ENCODE peak calls at places on chromosomes 7 and 10, in ten cellular contexts. W is GM20000; Z is T follicular helper cell; O is A549; E is AG20443; L is stimulated activated CD8-positive, alpha-beta memory T cell treated with anti-CD3 and anti-CD28 coated beads, Interleukin-2, amount 100 ng/mL, for 1 hour; R is GM10248; P is stimulated activated CD4-positive, alpha-beta T cell treated with anti-CD3 and anti-CD28 coated beads, TNF-alpha, amount 100 ng/mL, for 48 hours; Q is amniotic stem cell; N is GM04503. X is an unnamed sample.
A peak's percentile ranks its signal among the peaks of the same experiment; 100 is the strongest.

GRCh38 chr10:126638542-126638941 is 32.0 kb downstream of the C10orf90 start:
- DNase-seq in W (no peak), Z (no peak), O (no peak), E (no peak), L (no peak), R (no peak), P (no peak), Q (no peak), N (no peak), X (no peak)

GRCh38 chr10:42952358-42952757 is 124.5 kb upstream of the RET start:
- DNase-seq in W (no peak), Z (no peak), O (no peak), E (peak; percentile 63), L (no peak), R (no peak), P (no peak), Q (no peak), N (no peak), X (peak; percentile 53)

GRCh38 chr10:68221196-68221595 is 10.7 kb downstream of the ATOH7 start:
- DNase-seq in W (no peak), Z (no peak), O (no peak), E (no peak), L (no peak), R (no peak), P (no peak), Q (no peak), N (no peak), X (no peak)

GRCh38 chr7:36300696-36301350 is 88.8 kb upstream of the ANLN start:
- DNase-seq in W (no peak), Z (no peak), O (no peak), E (no peak), L (no peak), R (no peak), P (no peak), Q (no peak), N (no peak), X (peak; percentile 73)

GRCh38 chr7:22300839-22301238 is 56.1 kb downstream of the RAPGEF5 start:
- DNase-seq in W (no peak), Z (no peak), O (no peak), E (no peak), L (no peak), R (no peak), P (no peak), Q (no peak), N (no peak), X (no peak)

GRCh38 chr7:152076940-152077933 is 51.8 kb downstream of the GALNT11 start:
- DNase-seq in W (no peak), Z (no peak), O (no peak), E (no peak), L (no peak), R (no peak), P (no peak), Q (no peak), N (no peak), X (no peak)

GRCh38 chr7:2587134-2587533 is 28.4 kb downstream of the IQCE start:
- DNase-seq in W (no peak), Z (no peak), O (no peak), E (no peak), L (no peak), R (no peak), P (no peak), Q (no peak), N (no peak), X (no peak)

GRCh38 chr7:151725844-151726770 is 150.8 kb downstream of the PRKAG2 start:
- DNase-seq in W (no peak), Z (no peak), O (no peak), E (no peak), L (no peak), R (no peak), P (no peak), Q (no peak), N (no peak), X (no peak)

GRCh38 chr7:140653319-140654108 is 12.9 kb upstream of the DENND2A start:
- DNase-seq in W (peak; percentile 54), Z (no peak), O (peak; percentile 81), E (peak; percentile 86), L (no peak), R (peak; percentile 49), P (no peak), Q (peak; percentile 74), N (peak; percentile 44), X (no peak)

GRCh38 chr7:127786184-127786583 is 134.2 kb downstream of the SND1 start:
- DNase-seq in W (no peak), Z (no peak), O (no peak), E (no peak), L (no peak), R (no peak), P (no peak), Q (no peak), N (no peak), X (no peak)

GRCh38 chr7:132861940-132862554 is 219.8 kb downstream of the CHCHD3 start:
- DNase-seq in W (no peak), Z (no peak), O (no peak), E (no peak), L (no peak), R (no peak), P (no peak), Q (no peak), N (no peak), X (no peak)

GRCh38 chr7:157404845-157405481 is 68.2 kb downstream of the DNAJB6 start:
- DNase-seq in W (no peak), Z (no peak), O (peak; percentile 71), E (peak; percentile 73), L (no peak), R (no peak), P (peak; percentile 23), Q (peak; percentile 81), N (peak; percentile 73), X (peak; percentile 76)

GRCh38 chr10:92242910-92243671 is 47.8 kb downstream of the CPEB3 start:
- DNase-seq in W (peak; percentile 52), Z (peak; percentile 9), O (no peak), E (peak; percentile 71), L (no peak), R (peak; percentile 42), P (no peak), Q (peak; percentile 22), N (no peak), X (peak; percentile 69)

GRCh38 chr10:122984708-122985107 is 4.5 kb downstream of the PSTK start:
- DNase-seq in W (no peak), Z (no peak), O (no peak), E (no peak), L (no peak), R (no peak), P (no peak), Q (no peak), N (no peak), X (no peak)

GRCh38 chr10:58919927-58920654 is 256.4 kb upstream of the PHYHIPL start:
- DNase-seq in W (no peak), Z (no peak), O (peak; percentile 68), E (peak; percentile 58), L (no peak), R (no peak), P (no peak), Q (peak; percentile 23), N (peak; percentile 85), X (no peak)

GRCh38 chr7:128904381-128905197 is 5.9 kb downstream of the KCP start:
- DNase-seq in W (peak; percentile 88), Z (no peak), O (peak; percentile 60), E (peak; percentile 73), L (no peak), R (peak; percentile 86), P (no peak), Q (peak; percentile 55), N (no peak), X (no peak)

GRCh38 chr10:61565819-61566560 is 96.7 kb upstream of the CABCOCO1 start:
- DNase-seq in W (no peak), Z (no peak), O (no peak), E (no peak), L (no peak), R (no peak), P (no peak), Q (no peak), N (no peak), X (no peak)

GRCh38 chr7:99143853-99144672 is at the start of gene SMURF1:
- DNase-seq in W (peak; percentile 91), Z (peak; percentile 51), O (peak; percentile 42), E (peak; percentile 93), L (peak; percentile 49), R (peak; percentile 84), P (peak; percentile 32), Q (peak; percentile 38), N (no peak), X (peak; percentile 60)

GRCh38 chr7:77455334-77455733 is 39.2 kb upstream of the GSAP start:
- DNase-seq in W (no peak), Z (no peak), O (peak; percentile 68), E (peak; percentile 92), L (no peak), R (no peak), P (no peak), Q (peak; percentile 57), N (peak; percentile 50), X (peak; percentile 60)

GRCh38 chr7:76285604-76286374 is 16.7 kb upstream of the HSPB1 start:
- DNase-seq in W (no peak), Z (no peak), O (no peak), E (no peak), L (no peak), R (no peak), P (no peak), Q (no peak), N (no peak), X (no peak)

GRCh38 chr10:69451209-69451783 is at the start of gene TSPAN15:
- DNase-seq in W (peak; percentile 88), Z (peak; percentile 73), O (peak; percentile 78), E (peak; percentile 91), L (peak; percentile 38), R (peak; percentile 89), P (peak; percentile 63), Q (peak; percentile 33), N (no peak), X (peak; percentile 81)

GRCh38 chr7:94912085-94912484 is 4.7 kb downstream of the PPP1R9A start:
- DNase-seq in W (no peak), Z (no peak), O (no peak), E (no peak), L (no peak), R (no peak), P (no peak), Q (no peak), N (no peak), X (no peak)

GRCh38 chr10:121696854-121697253 is 98.6 kb upstream of the FGFR2 start:
- DNase-seq in W (peak; percentile 25), Z (no peak), O (peak; percentile 18), E (no peak), L (no peak), R (peak; percentile 25), P (no peak), Q (no peak), N (no peak), X (no peak)

GRCh38 chr10:125003146-125003900 is 61.4 kb downstream of the ZRANB1 start:
- DNase-seq in W (no peak), Z (no peak), O (no peak), E (no peak), L (no peak), R (no peak), P (no peak), Q (no peak), N (no peak), X (no peak)

GRCh38 chr10:129875993-129876727 is 87.9 kb downstream of the EBF3 start:
- DNase-seq in W (no peak), Z (no peak), O (no peak), E (no peak), L (no peak), R (no peak), P (no peak), Q (no peak), N (no peak), X (no peak)

GRCh38 chr7:99469381-99470065 is 3.2 kb upstream of the ZNF789 start:
- DNase-seq in W (peak; percentile 9), Z (no peak), O (no peak), E (no peak), L (no peak), R (no peak), P (no peak), Q (no peak), N (no peak), X (no peak)

GRCh38 chr10:122968698-122969097 is 11.5 kb upstream of the PSTK start:
- DNase-seq in W (no peak), Z (no peak), O (no peak), E (no peak), L (no peak), R (no peak), P (no peak), Q (no peak), N (no peak), X (no peak)

GRCh38 chr10:94212876-94213595 is 149.7 kb downstream of the NOC3L start:
- DNase-seq in W (no peak), Z (no peak), O (no peak), E (peak; percentile 30), L (no peak), R (no peak), P (no peak), Q (no peak), N (no peak), X (peak; percentile 67)